ENCODE peak calls at places on chromosomes 12 and 14, in five cellular contexts. X is choroid plexus epithelial cell; I is CD4-positive, alpha-beta T cell; D is lung; M is lower lobe of right lung. U is an unnamed sample.

GRCh38 chr14:29928342-29928640 is 644 bp upstream of the PRKD1 start:
- DNase-seq in X (no peak), I (no peak), D (no peak), M (no peak), U (no peak)

GRCh38 chr14:80609055-80609454 is 332.5 kb downstream of the CEP128 start:
- DNase-seq in X (no peak), I (no peak), D (no peak), M (no peak), U (no peak)

GRCh38 chr14:30656190-30656632 is 34.1 kb downstream of the SCFD1 start:
- DNase-seq in X (peak; percentile 56), I (peak; percentile 8), D (no peak), M (no peak), U (no peak)

GRCh38 chr12:103301642-103302620 is 193.8 kb downstream of the C12orf42 start:
- DNase-seq in X (no peak), I (no peak), D (no peak), M (no peak), U (no peak)

GRCh38 chr14:22314183-22314820 is 274.7 kb downstream of the DAD1 start:
- DNase-seq in X (peak; percentile 81), I (no peak), D (peak; percentile 33), M (no peak), U (no peak)

GRCh38 chr12:132480620-132481132 is 9.3 kb upstream of the FBRSL1 start:
- DNase-seq in X (no peak), I (no peak), D (no peak), M (no peak), U (no peak)

GRCh38 chr14:34797747-34798583 is 77.2 kb downstream of the BAZ1A start:
- DNase-seq in X (no peak), I (no peak), D (no peak), M (no peak), U (no peak)

GRCh38 chr12:11092128-11092527 is at the start of gene TAS2R43:
- DNase-seq in X (no peak), I (no peak), D (no peak), M (no peak), U (no peak)

GRCh38 chr12:64946132-64946829 is 121.8 kb downstream of the TBC1D30 start:
- DNase-seq in X (peak; percentile 60), I (no peak), D (no peak), M (no peak), U (no peak)

GRCh38 chr12:988616-989015 is 2.4 kb upstream of the ERC1 start:
- DNase-seq in X (peak; percentile 34), I (no peak), D (no peak), M (no peak), U (no peak)

GRCh38 chr12:29164477-29165163 is 15.5 kb downstream of the FAR2 start:
- DNase-seq in X (peak; percentile 87), I (no peak), D (no peak), M (no peak), U (no peak)

GRCh38 chr12:100106861-100107260 is 35.8 kb downstream of the BLTP3B start:
- DNase-seq in X (no peak), I (no peak), D (no peak), M (no peak), U (no peak)

GRCh38 chr14:93183596-93184317 is 940 bp downstream of the MOAP1 start:
- DNase-seq in X (no peak), I (no peak), D (peak; percentile 56), M (no peak), U (no peak)

GRCh38 chr12:47892819-47893218 is 12.0 kb downstream of the VDR start:
- DNase-seq in X (peak; percentile 58), I (no peak), D (no peak), M (no peak), U (no peak)

GRCh38 chr12:67428431-67428830 is 159.3 kb downstream of the CAND1 start:
- DNase-seq in X (no peak), I (no peak), D (no peak), M (no peak), U (no peak)

GRCh38 chr12:131755305-131756113 is 44.6 kb downstream of the SFSWAP start:
- DNase-seq in X (peak; percentile 41), I (no peak), D (no peak), M (no peak), U (no peak)

GRCh38 chr12:103208006-103208405 is 250.5 kb downstream of the ASCL1 start:
- DNase-seq in X (no peak), I (no peak), D (no peak), M (no peak), U (no peak)

GRCh38 chr14:68794130-68794855 is 1.4 kb upstream of the ZFP36L1 start:
- DNase-seq in X (peak; percentile 96), I (peak; percentile 66), D (peak; percentile 90), M (peak; percentile 94), U (peak; percentile 74)

GRCh38 chr12:12704593-12705230 is 8.7 kb upstream of the GPR19 start:
- DNase-seq in X (peak; percentile 98), I (no peak), D (no peak), M (no peak), U (no peak)

GRCh38 chr12:20527396-20528154 is 159.2 kb downstream of the PDE3A start:
- DNase-seq in X (peak; percentile 96), I (no peak), D (no peak), M (no peak), U (no peak)

GRCh38 chr12:1814266-1814665 is 6.1 kb upstream of the LRTM2 start:
- DNase-seq in X (no peak), I (no peak), D (no peak), M (no peak), U (no peak)

GRCh38 chr12:124130717-124131670 is 158.0 kb downstream of the ZNF664 start:
- DNase-seq in X (no peak), I (no peak), D (no peak), M (no peak), U (no peak)

GRCh38 chr12:103160622-103161021 is 203.1 kb downstream of the ASCL1 start:
- DNase-seq in X (no peak), I (no peak), D (no peak), M (no peak), U (no peak)

DNA sequence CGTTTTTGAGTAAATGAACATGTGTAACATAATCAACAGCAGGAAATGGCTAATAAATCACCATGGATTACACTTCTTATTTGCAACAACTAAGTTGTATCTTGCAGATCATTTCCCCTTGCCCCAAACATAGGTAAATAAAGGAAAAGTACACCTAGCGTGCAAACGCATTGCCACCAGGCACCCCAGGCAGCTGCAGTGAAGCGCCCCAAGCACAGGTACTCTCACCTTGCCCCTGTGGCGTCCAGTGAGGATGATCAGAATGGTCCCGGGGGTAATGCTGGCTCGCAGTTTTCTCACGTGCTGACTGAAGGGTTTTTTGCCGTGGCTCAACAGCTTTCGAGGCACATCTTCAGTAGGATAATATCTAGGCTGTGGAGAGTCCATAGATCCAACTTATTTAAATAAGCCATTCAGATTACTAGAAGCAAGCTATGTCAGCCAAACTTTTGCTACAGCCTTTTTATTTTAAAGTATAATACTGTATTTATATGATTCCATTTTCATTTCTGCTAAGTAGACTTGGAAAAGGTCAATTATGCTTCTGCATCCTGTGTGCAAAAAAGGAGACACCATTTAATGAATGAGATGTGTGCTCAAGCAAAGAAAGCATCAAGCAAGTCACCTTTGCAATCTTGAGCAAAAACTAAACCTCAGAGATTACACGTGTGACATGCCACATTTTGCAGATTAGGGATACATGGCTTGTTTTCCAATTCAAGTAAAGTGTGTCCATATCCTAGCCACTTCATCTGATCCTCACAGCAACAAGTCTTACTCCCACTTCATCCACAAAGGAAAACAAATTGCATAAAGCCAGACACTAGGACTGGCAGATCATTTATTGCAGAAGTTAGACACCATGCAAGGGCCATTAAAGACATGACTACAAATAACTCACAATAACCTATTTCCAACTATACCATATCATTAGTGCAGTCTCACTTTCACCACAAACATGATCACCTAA is 2.6 kb downstream of the RPL6 start:
- DNase-seq in X (no peak), I (no peak), D (no peak), M (no peak), U (no peak)
- TF ChIP-seq CTCF in X (no peak), I (no peak), D (no peak), M (no peak), U (no peak)

GRCh38 chr12:90905691-90906370 is 49.1 kb downstream of the CCER1 start:
- DNase-seq in X (peak; percentile 23), I (no peak), D (no peak), M (no peak), U (no peak)

GRCh38 chr12:90908465-90908864 is 46.5 kb downstream of the CCER1 start:
- DNase-seq in X (peak; percentile 83), I (no peak), D (no peak), M (no peak), U (no peak)

GRCh38 chr12:90910958-90911357 is 44.0 kb downstream of the CCER1 start:
- DNase-seq in X (no peak), I (no peak), D (no peak), M (no peak), U (no peak)

GRCh38 chr12:90909069-90909676 is 45.8 kb downstream of the CCER1 start:
- DNase-seq in X (peak; percentile 77), I (no peak), D (no peak), M (no peak), U (no peak)
- TF ChIP-seq CTCF in X (peak; percentile 81), I (no peak), D (no peak), M (peak; percentile 52), U (peak; percentile 43)

GRCh38 chr12:108457006-108457733 is 57.9 kb upstream of the FICD start:
- DNase-seq in X (peak; percentile 81), I (no peak), D (no peak), M (no peak), U (no peak)

GRCh38 chr12:108459106-108459505 is 56.0 kb upstream of the FICD start:
- DNase-seq in X (no peak), I (no peak), D (no peak), M (no peak), U (no peak)

GRCh38 chr12:108455706-108456105 is 59.4 kb upstream of the FICD start:
- DNase-seq in X (no peak), I (no peak), D (no peak), M (no peak), U (no peak)

GRCh38 chr12:108454539-108455139 is 60.4 kb upstream of the FICD start:
- DNase-seq in X (no peak), I (no peak), D (no peak), M (no peak), U (no peak)

GRCh38 chr12:108457734-108458361 is 57.2 kb upstream of the FICD start:
- DNase-seq in X (peak; percentile 8), I (no peak), D (no peak), M (no peak), U (no peak)
- TF ChIP-seq CTCF in X (peak; percentile 39), I (no peak), D (no peak), M (no peak), U (no peak)

DNA sequence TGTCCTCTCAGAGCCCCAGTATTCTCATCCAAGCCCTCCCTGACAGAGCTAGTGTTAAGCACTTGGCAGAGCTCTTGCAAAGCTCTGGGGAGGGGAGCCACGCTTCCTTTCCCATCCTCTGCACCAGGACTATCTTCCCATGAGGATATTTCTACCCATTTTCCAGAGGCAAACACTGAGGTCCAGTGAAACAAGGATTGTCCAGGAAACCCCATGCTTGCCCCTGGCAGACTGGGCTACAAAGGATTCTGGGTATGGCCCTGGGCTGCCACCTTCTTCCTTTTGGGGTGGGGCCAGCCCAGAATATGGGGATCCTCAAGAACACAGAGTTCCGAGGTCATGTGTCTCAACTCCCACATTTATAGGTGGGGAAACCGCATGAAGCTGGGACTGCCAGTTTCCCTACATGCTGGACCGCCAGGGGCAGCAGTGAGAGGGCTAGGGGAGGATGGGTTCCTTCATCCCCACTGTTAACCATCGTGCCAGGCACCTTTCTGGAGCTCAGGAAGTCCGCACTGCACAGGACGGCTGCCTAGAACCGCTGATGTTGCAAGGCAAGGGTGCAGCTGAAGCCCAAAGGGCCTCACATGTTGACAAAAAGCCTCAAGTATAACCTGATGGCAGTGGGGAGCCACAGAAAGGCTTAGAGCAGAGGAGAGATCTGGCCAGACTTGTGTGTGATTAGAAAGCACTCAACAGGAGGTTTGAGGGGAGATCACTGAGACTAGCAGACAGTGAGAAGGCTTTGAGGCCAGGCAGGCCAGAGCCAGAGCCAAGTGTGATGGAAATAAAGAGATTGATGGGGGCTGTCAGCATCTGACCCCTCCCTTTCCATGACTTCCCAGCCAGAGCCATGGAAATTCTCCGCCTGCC is 5.5 kb upstream of the CCDC85C start:
- DNase-seq in X (no peak), I (no peak), D (no peak), M (no peak), U (no peak)
- TF ChIP-seq CTCF in X (no peak), I (peak; percentile 68), D (no peak), M (peak; percentile 39), U (no peak)

U was measured in omental fat pad.